ENCODE peak calls at places on chromosome 7, in six cellular contexts. D is A549; E is ovary; M is trophoblast cell; S is activated CD4-positive, alpha-beta T cell treated with anti-CD3 and anti-CD28 coated beads for 24 hours; O is T follicular helper cell. G is an unnamed sample.

GRCh38 chr7:51633596-51633995 is 317.0 kb upstream of the COBL start:
- DNase-seq in D (no peak), E (no peak), M (no peak), S (no peak), O (no peak), G (no peak)

GRCh38 chr7:105364748-105365147 is 24.0 kb downstream of the SRPK2 start:
- DNase-seq in D (no peak), E (no peak), M (no peak), S (no peak), O (no peak), G (no peak)

GRCh38 chr7:19508821-19509220 is 200.0 kb downstream of the POLR1F start:
- DNase-seq in D (no peak), E (no peak), M (no peak), S (no peak), O (no peak), G (no peak)

GRCh38 chr7:105690286-105690915 is 109.1 kb upstream of the EFCAB10 start:
- DNase-seq in D (no peak), E (no peak), M (peak; percentile 57), S (no peak), O (no peak), G (no peak)

GRCh38 chr7:81604075-81604807 is 165.6 kb downstream of the HGF start:
- DNase-seq in D (peak; percentile 34), E (no peak), M (peak; percentile 38), S (no peak), O (no peak), G (no peak)

GRCh38 chr7:90955641-90956207 is 308.5 kb upstream of the FZD1 start:
- DNase-seq in D (no peak), E (no peak), M (no peak), S (no peak), O (no peak), G (peak; percentile 90)

GRCh38 chr7:132865766-132866531 is 215.9 kb downstream of the CHCHD3 start:
- DNase-seq in D (no peak), E (no peak), M (no peak), S (no peak), O (no peak), G (no peak)

GRCh38 chr7:66946545-66946944 is 25.5 kb downstream of the TMEM248 start:
- DNase-seq in D (peak; percentile 30), E (no peak), M (no peak), S (no peak), O (no peak), G (no peak)

GRCh38 chr7:128025380-128025779 is 5.9 kb downstream of the LRRC4 start:
- DNase-seq in D (no peak), E (no peak), M (peak; percentile 70), S (no peak), O (no peak), G (no peak)

GRCh38 chr7:75727881-75728592 is 10.7 kb downstream of the HIP1 start:
- DNase-seq in D (peak; percentile 79), E (peak; percentile 48), M (peak; percentile 75), S (no peak), O (no peak), G (peak; percentile 59)

GRCh38 chr7:78714302-78714857 is 739.1 kb downstream of the MAGI2 start:
- DNase-seq in D (no peak), E (no peak), M (peak; percentile 48), S (no peak), O (no peak), G (no peak)

GRCh38 chr7:26616235-26616634 is 248.2 kb downstream of the SKAP2 start:
- DNase-seq in D (peak; percentile 8), E (no peak), M (peak; percentile 68), S (no peak), O (no peak), G (no peak)

GRCh38 chr7:44280993-44281721 is 44.2 kb downstream of the CAMK2B start:
- DNase-seq in D (no peak), E (peak; percentile 29), M (no peak), S (no peak), O (no peak), G (no peak)

GRCh38 chr7:158865462-158865922 is 9.1 kb downstream of the DYNC2I1 start:
- DNase-seq in D (no peak), E (no peak), M (no peak), S (no peak), O (no peak), G (no peak)

GRCh38 chr7:30984359-30985107 is 20.8 kb downstream of the GHRHR start:
- DNase-seq in D (peak; percentile 25), E (no peak), M (no peak), S (no peak), O (no peak), G (no peak)

GRCh38 chr7:73899731-73900142 is 38.8 kb downstream of the TMEM270 start:
- DNase-seq in D (no peak), E (no peak), M (peak; percentile 85), S (no peak), O (no peak), G (no peak)

GRCh38 chr7:112093409-112093808 is 112.8 kb downstream of the DOCK4 start:
- DNase-seq in D (no peak), E (no peak), M (no peak), S (no peak), O (no peak), G (no peak)

GRCh38 chr7:149198161-149198816 is 2.9 kb downstream of the ZNF282 start:
- DNase-seq in D (no peak), E (no peak), M (no peak), S (no peak), O (no peak), G (no peak)

GRCh38 chr7:1052031-1052818 is 7.9 kb downstream of the GPR146 start:
- DNase-seq in D (no peak), E (no peak), M (no peak), S (no peak), O (no peak), G (no peak)

GRCh38 chr7:12066561-12066960 is 144.5 kb upstream of the TMEM106B start:
- DNase-seq in D (peak; percentile 45), E (no peak), M (peak; percentile 70), S (no peak), O (no peak), G (no peak)

GRCh38 chr7:40483630-40484029 is 348.8 kb downstream of the SUGCT start:
- DNase-seq in D (no peak), E (no peak), M (peak; percentile 31), S (no peak), O (no peak), G (no peak)

G was measured in NCI-H748 treated with DMSO at 0.1 percent for 48 hours.